ENCODE peak calls at places on chromosomes 13 and 19, in four cellular contexts. X, Z, F and K are unnamed samples.

GRCh38 chr19:43934985-43935708 is at the start of gene ZNF45:
- DNase-seq in X (peak), Z (peak), F (peak), K (peak)

GRCh38 chr13:94712812-94713555 is 639 bp upstream of the SOX21 start:
- DNase-seq in X (no peak), Z (peak), F (no peak), K (no peak)

GRCh38 chr13:79995334-79995733 is 345.6 kb downstream of the SPRY2 start:
- DNase-seq in X (no peak), Z (no peak), F (no peak), K (no peak)

GRCh38 chr13:48318014-48318713 is 14.6 kb downstream of the RB1 start:
- DNase-seq in X (no peak), Z (no peak), F (no peak), K (no peak)

GRCh38 chr19:6811906-6812305 is 39.4 kb downstream of the VAV1 start:
- DNase-seq in X (peak), Z (peak), F (peak), K (peak)

GRCh38 chr19:45494261-45494916 is 2.5 kb downstream of the RTN2 start:
- DNase-seq in X (no peak), Z (no peak), F (no peak), K (no peak)

GRCh38 chr19:39154084-39154625 is 28.6 kb downstream of the PAK4 start:
- DNase-seq in X (no peak), Z (no peak), F (no peak), K (no peak)

GRCh38 chr19:5290336-5291262 is 50.0 kb downstream of the PTPRS start:
- DNase-seq in X (no peak), Z (peak), F (no peak), K (peak)

GRCh38 chr13:32019612-32020233 is 11.9 kb upstream of the FRY start:
- DNase-seq in X (peak), Z (peak), F (peak), K (peak)

GRCh38 chr19:16141043-16141442 is 2.4 kb upstream of the HSH2D start:
- DNase-seq in X (no peak), Z (no peak), F (no peak), K (peak)

GRCh38 chr13:98890186-98890585 is 87.7 kb downstream of the DOCK9 start:
- DNase-seq in X (no peak), Z (no peak), F (no peak), K (no peak)

GRCh38 chr13:29546662-29547061 is 48.8 kb downstream of the SLC7A1 start:
- DNase-seq in X (no peak), Z (no peak), F (no peak), K (no peak)

GRCh38 chr19:19068659-19069509 is 5.1 kb downstream of the SLC25A42 start:
- DNase-seq in X (no peak), Z (no peak), F (no peak), K (no peak)

GRCh38 chr19:38537071-38537847 is 80.5 kb downstream of the MAP4K1 start:
- DNase-seq in X (no peak), Z (no peak), F (no peak), K (no peak)

GRCh38 chr19:33214621-33215020 is 11.0 kb downstream of the SLC7A10 start:
- DNase-seq in X (no peak), Z (peak), F (peak), K (peak)

GRCh38 chr19:14758816-14759215 is 19.5 kb downstream of the ADGRE2 start:
- DNase-seq in X (no peak), Z (no peak), F (no peak), K (no peak)

GRCh38 chr19:49643466-49643865 is 1.5 kb downstream of the SCAF1 start:
- DNase-seq in X (no peak), Z (no peak), F (no peak), K (no peak)

GRCh38 chr19:15616627-15617270 is 1.7 kb downstream of the CYP4F8 start:
- DNase-seq in X (no peak), Z (no peak), F (no peak), K (no peak)

GRCh38 chr19:7426986-7427385 is 61.8 kb downstream of the PEX11G start:
- DNase-seq in X (no peak), Z (no peak), F (no peak), K (no peak)

GRCh38 chr19:45110811-45111210 is 17.8 kb downstream of the PPP1R37 start:
- DNase-seq in X (no peak), Z (no peak), F (no peak), K (no peak)

GRCh38 chr19:52734340-52734892 is 428 bp downstream of the ZNF611 start:
- DNase-seq in X (no peak), Z (peak), F (no peak), K (peak)

GRCh38 chr13:97810152-97810551 is 143.3 kb upstream of the IPO5 start:
- DNase-seq in X (peak), Z (peak), F (peak), K (no peak)

GRCh38 chr13:59734393-59734792 is 429.3 kb downstream of the DIAPH3 start:
- DNase-seq in X (no peak), Z (no peak), F (no peak), K (no peak)

GRCh38 chr13:33543089-33543459 is 257.5 kb upstream of the STARD13 start:
- DNase-seq in X (no peak), Z (no peak), F (no peak), K (no peak)

GRCh38 chr13:36975172-36975571 is 24.0 kb downstream of the ALG5 start:
- DNase-seq in X (no peak), Z (no peak), F (no peak), K (no peak)

GRCh38 chr19:1856698-1857603 is 6.4 kb downstream of the KLF16 start:
- DNase-seq in X (no peak), Z (peak), F (peak), K (peak)

GRCh38 chr13:63700366-63700765 is 2284.7 kb upstream of the PCDH20 start:
- DNase-seq in X (no peak), Z (no peak), F (no peak), K (no peak)

GRCh38 chr19:45264781-45265317 is 13.8 kb downstream of the MARK4 start:
- DNase-seq in X (no peak), Z (no peak), F (no peak), K (no peak)

GRCh38 chr19:41853344-41853743 is 6.7 kb upstream of the RPS19 start:
- DNase-seq in X (no peak), Z (no peak), F (no peak), K (no peak)

GRCh38 chr19:35913589-35913988 is 5.5 kb upstream of the TYROBP start:
- DNase-seq in X (no peak), Z (no peak), F (no peak), K (no peak)

GRCh38 chr13:79709526-79709925 is 228.6 kb downstream of the NDFIP2 start:
- DNase-seq in X (no peak), Z (no peak), F (no peak), K (no peak)

GRCh38 chr13:83752141-83752540 is 130.1 kb downstream of the SLITRK1 start:
- DNase-seq in X (no peak), Z (no peak), F (peak), K (no peak)

GRCh38 chr19:18932216-18932841 is 8.7 kb downstream of the HOMER3 start:
- DNase-seq in X (peak), Z (peak), F (no peak), K (peak)

GRCh38 chr13:49370390-49370789 is 73.5 kb downstream of the CAB39L start:
- DNase-seq in X (no peak), Z (peak), F (no peak), K (no peak)
- H3K4me3 ChIP-seq in X (no peak), Z (no peak), F (no peak), K (no peak)

GRCh38 chr13:50192272-50192813 is 177.1 kb downstream of the KCNRG start:
- DNase-seq in X (no peak), Z (no peak), F (no peak), K (no peak)
- TF ChIP-seq ELF1 in X (no peak), Z (no peak), F (no peak), K (no peak)

DNA sequence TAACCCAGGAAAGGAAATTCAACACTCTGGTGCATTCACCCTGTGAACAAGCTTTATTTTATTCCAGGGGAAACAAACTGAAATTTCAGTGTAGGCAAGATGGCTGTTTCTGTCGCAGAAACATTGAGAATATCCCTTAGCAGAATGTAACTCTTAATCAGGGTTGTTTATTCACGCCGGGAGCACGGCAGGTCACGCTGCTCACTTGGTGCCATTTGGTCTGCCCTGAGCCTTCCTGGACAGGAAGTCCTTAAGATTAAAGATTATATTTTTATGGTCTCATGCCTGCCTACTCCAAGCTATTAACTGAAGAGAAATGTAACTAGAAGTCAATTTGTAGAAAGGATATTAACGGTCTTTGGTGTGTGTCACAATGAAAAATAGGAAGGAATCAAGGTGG is 185.3 kb upstream of the ARGLU1 start:
- DNase-seq in X (no peak), Z (no peak), F (no peak), K (no peak)
- H3K4me3 ChIP-seq in X (no peak), Z (no peak), F (no peak), K (no peak)

GRCh38 chr13:72959643-72960042 is 99.2 kb upstream of the KLF5 start:
- DNase-seq in X (no peak), Z (no peak), F (no peak), K (no peak)
- TF ChIP-seq ELF1 in X (no peak), Z (no peak), F (no peak), K (no peak)

GRCh38 chr13:20848944-20849343 is 53.6 kb downstream of the XPO4 start:
- DNase-seq in X (no peak), Z (no peak), F (no peak), K (no peak)

GRCh38 chr13:20843177-20843576 is 59.4 kb downstream of the XPO4 start:
- DNase-seq in X (no peak), Z (no peak), F (no peak), K (no peak)

GRCh38 chr13:20851844-20852402 is 50.6 kb downstream of the XPO4 start:
- DNase-seq in X (no peak), Z (no peak), F (no peak), K (no peak)

GRCh38 chr13:20847298-20847697 is 55.2 kb downstream of the XPO4 start:
- DNase-seq in X (no peak), Z (no peak), F (no peak), K (no peak)

GRCh38 chr13:20848203-20848602 is 54.3 kb downstream of the XPO4 start:
- DNase-seq in X (no peak), Z (no peak), F (no peak), K (no peak)
- H3K4me3 ChIP-seq in X (no peak), Z (no peak), F (no peak), K (no peak)

DNA sequence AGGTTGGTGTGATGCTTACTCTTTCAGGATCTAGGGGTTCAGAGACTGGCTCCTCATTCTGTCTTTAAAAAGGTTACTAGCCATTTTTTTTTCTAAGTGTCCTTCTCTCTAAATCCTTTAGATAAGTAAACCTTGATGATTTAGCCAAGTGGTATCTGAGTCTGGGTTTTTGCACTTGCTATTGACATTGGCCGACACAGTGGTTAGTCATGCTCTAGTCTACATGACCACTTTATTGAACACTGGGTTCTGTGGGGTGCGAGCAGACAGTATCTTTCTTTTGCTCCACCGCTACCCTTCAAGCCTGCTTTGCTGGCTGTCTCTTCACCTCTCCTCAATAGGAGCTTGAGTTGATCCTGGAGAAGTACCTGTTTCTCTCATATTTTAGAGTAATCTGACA is 6.2 kb upstream of the NUP58 start:
- DNase-seq in X (no peak), Z (no peak), F (no peak), K (no peak)
- TF ChIP-seq ELF1 in X (no peak), Z (no peak), F (no peak), K (no peak)

DNA sequence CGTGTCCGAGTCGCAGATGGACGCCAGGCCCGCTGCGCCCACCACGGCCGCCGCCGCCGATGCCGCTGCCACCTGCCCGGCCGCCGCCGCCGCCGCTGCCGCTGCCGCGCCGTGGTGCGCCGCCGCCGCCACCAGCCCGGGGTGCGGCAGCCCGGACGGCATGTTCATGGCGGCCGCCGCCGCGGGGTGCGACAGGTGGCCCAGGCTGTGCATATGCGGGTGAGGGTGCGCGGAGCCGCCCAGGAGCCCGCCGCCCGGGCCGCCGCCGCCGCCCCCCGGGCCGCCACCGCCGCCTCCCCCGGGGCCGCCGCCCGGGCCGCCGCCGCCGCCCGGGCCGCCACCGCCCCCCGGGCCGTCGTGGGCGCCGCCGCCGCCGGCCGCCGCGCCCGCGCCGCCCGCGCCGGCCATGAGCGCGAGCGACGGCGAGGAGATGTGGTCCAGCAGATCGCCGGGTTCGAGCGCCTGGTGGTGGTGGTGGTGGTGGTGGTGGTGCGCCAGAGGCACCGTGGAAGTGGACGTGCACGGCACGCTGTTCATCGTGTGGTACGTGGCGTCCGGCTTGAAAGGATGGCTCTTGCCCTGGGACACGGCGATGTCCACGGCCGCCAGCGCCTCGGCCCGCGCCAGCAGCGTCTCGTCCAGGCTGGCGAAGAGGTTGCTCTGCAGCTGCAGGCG is 1.3 kb downstream of the POU4F1 start:
- DNase-seq in X (no peak), Z (peak), F (no peak), K (no peak)
- H3K4me3 ChIP-seq in X (no peak), Z (no peak), F (no peak), K (no peak)

DNA sequence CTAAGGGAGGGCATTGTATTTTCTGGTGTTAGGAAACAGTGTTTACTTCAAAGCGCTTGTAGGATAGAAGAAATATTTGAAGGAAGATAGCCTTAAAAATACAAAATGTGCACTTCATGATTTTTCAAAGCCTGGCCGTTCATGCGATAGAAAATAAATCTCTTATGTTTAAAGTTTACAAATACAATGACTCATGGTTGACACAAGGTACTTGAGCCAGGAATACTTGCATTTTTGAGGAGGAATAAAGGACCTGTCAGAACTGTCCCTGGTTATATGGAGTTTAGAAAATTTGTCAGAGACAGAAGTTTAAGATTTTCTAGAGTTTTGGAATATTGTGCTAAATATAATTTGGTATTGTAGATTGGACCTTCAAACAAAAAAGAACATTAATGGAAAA is 1223.2 kb upstream of the SLC10A2 start:
- DNase-seq in X (no peak), Z (no peak), F (no peak), K (no peak)
- TF ChIP-seq ELF1 in X (no peak), Z (no peak), F (no peak), K (no peak)